ENCODE peak calls at places on chromosomes 3 and 15, in nine cellular contexts. C is body of pancreas; Z is CD4-positive, alpha-beta memory T cell; X is activated CD4-positive, alpha-beta T cell treated with anti-CD3 and anti-CD28 coated beads for 24 hours; F is GM10248; W is NCI-H1092; R is pancreas; J is hippocampal formation; A is RCC 7860. P is an unnamed sample.

GRCh38 chr15:43927203-43927602 is 100.4 kb downstream of the WDR76 start:
- DNase-seq in C (no peak), Z (no peak), X (no peak), F (no peak), W (no peak), R (no peak), J (no peak), A (no peak), P (no peak)

GRCh38 chr3:4373669-4374068 is 70.5 kb downstream of the SETMAR start:
- DNase-seq in C (no peak), Z (no peak), X (no peak), F (no peak), W (no peak), R (no peak), J (no peak), A (no peak), P (no peak)

GRCh38 chr15:66702035-66702769 is at the start of gene SMAD6:
- DNase-seq in C (peak), Z (peak), X (peak), F (peak), W (peak), R (peak), J (peak), A (peak), P (peak)

GRCh38 chr3:52707585-52707984 is 1.7 kb downstream of the SPCS1 start:
- DNase-seq in C (no peak), Z (no peak), X (no peak), F (peak), W (no peak), R (no peak), J (no peak), A (no peak), P (no peak)

GRCh38 chr3:167100200-167100599 is 279.9 kb downstream of the ZBBX start:
- DNase-seq in C (no peak), Z (no peak), X (no peak), F (no peak), W (no peak), R (no peak), J (no peak), A (no peak), P (no peak)

GRCh38 chr3:111311126-111311525 is 230.9 kb upstream of the CD96 start:
- DNase-seq in C (no peak), Z (no peak), X (no peak), F (no peak), W (no peak), R (no peak), J (no peak), A (no peak), P (no peak)

GRCh38 chr3:127454968-127455367 is 135.6 kb downstream of the TPRA1 start:
- DNase-seq in C (no peak), Z (no peak), X (no peak), F (no peak), W (no peak), R (no peak), J (no peak), A (no peak), P (no peak)

GRCh38 chr3:13873818-13874217 is 6.1 kb downstream of the WNT7A start:
- DNase-seq in C (no peak), Z (no peak), X (no peak), F (no peak), W (no peak), R (no peak), J (no peak), A (no peak), P (no peak)

GRCh38 chr3:108620250-108620649 is 30.7 kb downstream of the DZIP3 start:
- DNase-seq in C (no peak), Z (no peak), X (no peak), F (no peak), W (no peak), R (no peak), J (no peak), A (no peak), P (no peak)

GRCh38 chr15:39323157-39323556 is 257.7 kb upstream of the THBS1 start:
- DNase-seq in C (no peak), Z (no peak), X (no peak), F (no peak), W (no peak), R (no peak), J (no peak), A (no peak), P (no peak)

GRCh38 chr3:25463850-25464418 is 35.9 kb downstream of the RARB start:
- DNase-seq in C (no peak), Z (no peak), X (no peak), F (no peak), W (no peak), R (no peak), J (no peak), A (no peak), P (no peak)

GRCh38 chr3:52523386-52524257 is 10.0 kb downstream of the NT5DC2 start:
- DNase-seq in C (no peak), Z (peak), X (no peak), F (no peak), W (no peak), R (no peak), J (no peak), A (no peak), P (no peak)

P was measured in HL-60.